ENCODE peak calls at places on chromosomes 1 and 21, in seven cellular contexts. One of them, this sample, is unnamed.

GRCh38 chr1:200733907-200734306 is 4.8 kb upstream of the CAMSAP2 start:
- DNase-seq in K562: no peak
- DNase-seq in GM12878: no peak
- DNase-seq in H1: no peak
- DNase-seq in HCT116: no peak
- DNase-seq in SK-N-SH: no peak
- DNase-seq in HepG2: no peak
- DNase-seq in this sample: no peak

GRCh38 chr1:41689596-41689995 is 205.1 kb upstream of the EDN2 start:
- DNase-seq in K562: no peak
- DNase-seq in GM12878: no peak
- DNase-seq in H1: no peak
- DNase-seq in HCT116: no peak
- DNase-seq in SK-N-SH: no peak
- DNase-seq in HepG2: no peak
- DNase-seq in this sample: no peak

GRCh38 chr1:76230894-76231293 is 156.3 kb downstream of the ST6GALNAC3 start:
- DNase-seq in K562: no peak
- DNase-seq in GM12878: no peak
- DNase-seq in H1: no peak
- DNase-seq in HCT116: no peak
- DNase-seq in SK-N-SH: no peak
- DNase-seq in HepG2: no peak
- DNase-seq in this sample: no peak

GRCh38 chr1:27621067-27621920 is 13.7 kb downstream of the FGR start:
- DNase-seq in K562: no peak
- DNase-seq in GM12878: no peak
- DNase-seq in H1: no peak
- DNase-seq in HCT116: no peak
- DNase-seq in SK-N-SH: no peak
- DNase-seq in HepG2: peak
- DNase-seq in this sample: no peak

GRCh38 chr1:7561331-7561921 is 209.7 kb upstream of the VAMP3 start:
- DNase-seq in K562: peak
- DNase-seq in GM12878: no peak
- DNase-seq in H1: peak
- DNase-seq in HCT116: no peak
- DNase-seq in SK-N-SH: peak
- DNase-seq in HepG2: no peak
- DNase-seq in this sample: no peak

GRCh38 chr1:83996621-83997020 is 2.3 kb downstream of the TTLL7 start:
- DNase-seq in K562: no peak
- DNase-seq in GM12878: no peak
- DNase-seq in H1: no peak
- DNase-seq in HCT116: no peak
- DNase-seq in SK-N-SH: no peak
- DNase-seq in HepG2: no peak
- DNase-seq in this sample: no peak

GRCh38 chr1:243798726-243799125 is 51.3 kb downstream of the AKT3 start:
- DNase-seq in K562: no peak
- DNase-seq in GM12878: no peak
- DNase-seq in H1: no peak
- DNase-seq in HCT116: peak
- DNase-seq in SK-N-SH: no peak
- DNase-seq in HepG2: no peak
- DNase-seq in this sample: no peak

GRCh38 chr1:180425956-180426355 is 76.4 kb downstream of the ACBD6 start:
- DNase-seq in K562: no peak
- DNase-seq in GM12878: no peak
- DNase-seq in H1: no peak
- DNase-seq in HCT116: no peak
- DNase-seq in SK-N-SH: peak
- DNase-seq in HepG2: no peak
- DNase-seq in this sample: no peak

GRCh38 chr1:70764747-70765146 is 282.9 kb downstream of the PTGER3 start:
- DNase-seq in K562: no peak
- DNase-seq in GM12878: no peak
- DNase-seq in H1: no peak
- DNase-seq in HCT116: no peak
- DNase-seq in SK-N-SH: no peak
- DNase-seq in HepG2: no peak
- DNase-seq in this sample: no peak

GRCh38 chr1:3623441-3624150 is 1.2 kb upstream of the TPRG1L start:
- DNase-seq in K562: no peak
- DNase-seq in GM12878: no peak
- DNase-seq in H1: no peak
- DNase-seq in HCT116: no peak
- DNase-seq in SK-N-SH: no peak
- DNase-seq in HepG2: no peak
- DNase-seq in this sample: no peak

GRCh38 chr1:6416906-6417305 is 2.8 kb downstream of the HES2 start:
- DNase-seq in K562: no peak
- DNase-seq in GM12878: no peak
- DNase-seq in H1: no peak
- DNase-seq in HCT116: no peak
- DNase-seq in SK-N-SH: no peak
- DNase-seq in HepG2: no peak
- DNase-seq in this sample: no peak

GRCh38 chr1:211183924-211184323 is 50.0 kb upstream of the KCNH1 start:
- DNase-seq in K562: no peak
- DNase-seq in GM12878: no peak
- DNase-seq in H1: no peak
- DNase-seq in HCT116: no peak
- DNase-seq in SK-N-SH: no peak
- DNase-seq in HepG2: no peak
- DNase-seq in this sample: no peak

GRCh38 chr1:47161298-47162040 is 24.2 kb downstream of the CYP4A22 start:
- DNase-seq in K562: no peak
- DNase-seq in GM12878: no peak
- DNase-seq in H1: no peak
- DNase-seq in HCT116: no peak
- DNase-seq in SK-N-SH: no peak
- DNase-seq in HepG2: no peak
- DNase-seq in this sample: no peak

GRCh38 chr1:86067626-86068025 is 88.9 kb downstream of the COL24A1 start:
- DNase-seq in K562: no peak
- DNase-seq in GM12878: no peak
- DNase-seq in H1: no peak
- DNase-seq in HCT116: no peak
- DNase-seq in SK-N-SH: no peak
- DNase-seq in HepG2: no peak
- DNase-seq in this sample: no peak

GRCh38 chr1:186142159-186142558 is 232.9 kb downstream of the TPR start:
- DNase-seq in K562: no peak
- DNase-seq in GM12878: no peak
- DNase-seq in H1: no peak
- DNase-seq in HCT116: no peak
- DNase-seq in SK-N-SH: no peak
- DNase-seq in HepG2: no peak
- DNase-seq in this sample: no peak

GRCh38 chr1:90614872-90615271 is 102.2 kb downstream of the BARHL2 start:
- DNase-seq in K562: peak
- DNase-seq in GM12878: no peak
- DNase-seq in H1: no peak
- DNase-seq in HCT116: no peak
- DNase-seq in SK-N-SH: peak
- DNase-seq in HepG2: no peak
- DNase-seq in this sample: no peak

DNA sequence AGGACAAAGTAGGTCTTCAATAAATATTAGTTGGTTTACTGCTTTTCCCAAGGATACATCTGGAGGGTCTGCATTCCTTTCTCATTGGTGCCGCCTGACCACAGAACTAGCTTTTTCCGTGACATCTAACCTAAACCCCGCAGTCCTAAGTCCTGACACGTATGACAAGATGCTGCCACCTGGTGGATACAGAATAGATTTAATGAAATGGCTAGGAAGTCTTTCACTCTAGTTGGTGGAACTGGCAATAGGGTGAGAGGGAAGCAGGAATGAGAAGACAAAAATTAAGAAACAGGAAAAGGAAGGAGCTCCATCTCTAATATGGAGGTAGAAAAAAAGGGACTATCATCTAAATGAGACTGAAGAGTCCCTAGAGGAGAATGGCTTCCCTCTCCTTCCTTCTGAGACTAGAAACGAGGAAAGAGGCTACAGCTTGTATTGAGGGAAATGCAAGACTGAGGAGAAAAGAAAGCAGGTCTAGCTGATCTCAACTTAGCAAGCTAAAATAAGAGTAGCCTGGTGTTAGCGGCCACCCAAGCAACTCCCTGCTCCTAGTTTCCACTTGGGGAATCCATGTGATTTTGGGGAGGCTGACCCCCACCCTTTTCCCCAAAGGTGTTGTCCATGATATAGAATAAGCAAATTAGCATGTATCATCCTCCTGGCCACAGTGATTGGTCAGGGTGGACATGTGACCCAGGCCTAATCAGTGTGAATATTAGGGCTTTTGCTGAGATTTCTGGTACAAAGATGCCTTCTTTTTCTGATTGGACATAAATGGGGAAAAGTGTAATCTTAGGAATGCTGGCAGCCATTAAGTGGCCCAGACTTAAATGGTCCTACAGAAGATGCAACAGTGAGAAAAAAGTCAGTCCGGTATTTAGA is 5.9 kb downstream of the RFX5 start:
- DNase-seq in K562: peak
- DNase-seq in GM12878: no peak
- DNase-seq in H1: no peak
- DNase-seq in HCT116: peak
- DNase-seq in SK-N-SH: peak
- DNase-seq in HepG2: peak
- DNase-seq in this sample: no peak
- TF ChIP-seq JUND in K562: peak
- TF ChIP-seq JUND in GM12878: no peak
- TF ChIP-seq JUND in H1: no peak
- TF ChIP-seq JUND in HCT116: no peak
- TF ChIP-seq JUND in SK-N-SH: no peak
- TF ChIP-seq JUND in HepG2: no peak
- TF ChIP-seq JUND in this sample: no peak

GRCh38 chr21:40846057-40846456 is 901 bp downstream of the DSCAM start:
- DNase-seq in K562: no peak
- DNase-seq in GM12878: no peak
- DNase-seq in H1: no peak
- DNase-seq in HCT116: no peak
- DNase-seq in SK-N-SH: no peak
- DNase-seq in HepG2: no peak
- DNase-seq in this sample: no peak

GRCh38 chr21:40847956-40848355 is 998 bp upstream of the DSCAM start:
- DNase-seq in K562: no peak
- DNase-seq in GM12878: no peak
- DNase-seq in H1: no peak
- DNase-seq in HCT116: no peak
- DNase-seq in SK-N-SH: no peak
- DNase-seq in HepG2: no peak
- DNase-seq in this sample: no peak

GRCh38 chr21:40845621-40846020 is 1.3 kb downstream of the DSCAM start:
- DNase-seq in K562: no peak
- DNase-seq in GM12878: no peak
- DNase-seq in H1: no peak
- DNase-seq in HCT116: no peak
- DNase-seq in SK-N-SH: no peak
- DNase-seq in HepG2: no peak
- DNase-seq in this sample: no peak

GRCh38 chr21:40844935-40845334 is 2.0 kb downstream of the DSCAM start:
- DNase-seq in K562: no peak
- DNase-seq in GM12878: no peak
- DNase-seq in H1: no peak
- DNase-seq in HCT116: no peak
- DNase-seq in SK-N-SH: no peak
- DNase-seq in HepG2: no peak
- DNase-seq in this sample: no peak

DNA sequence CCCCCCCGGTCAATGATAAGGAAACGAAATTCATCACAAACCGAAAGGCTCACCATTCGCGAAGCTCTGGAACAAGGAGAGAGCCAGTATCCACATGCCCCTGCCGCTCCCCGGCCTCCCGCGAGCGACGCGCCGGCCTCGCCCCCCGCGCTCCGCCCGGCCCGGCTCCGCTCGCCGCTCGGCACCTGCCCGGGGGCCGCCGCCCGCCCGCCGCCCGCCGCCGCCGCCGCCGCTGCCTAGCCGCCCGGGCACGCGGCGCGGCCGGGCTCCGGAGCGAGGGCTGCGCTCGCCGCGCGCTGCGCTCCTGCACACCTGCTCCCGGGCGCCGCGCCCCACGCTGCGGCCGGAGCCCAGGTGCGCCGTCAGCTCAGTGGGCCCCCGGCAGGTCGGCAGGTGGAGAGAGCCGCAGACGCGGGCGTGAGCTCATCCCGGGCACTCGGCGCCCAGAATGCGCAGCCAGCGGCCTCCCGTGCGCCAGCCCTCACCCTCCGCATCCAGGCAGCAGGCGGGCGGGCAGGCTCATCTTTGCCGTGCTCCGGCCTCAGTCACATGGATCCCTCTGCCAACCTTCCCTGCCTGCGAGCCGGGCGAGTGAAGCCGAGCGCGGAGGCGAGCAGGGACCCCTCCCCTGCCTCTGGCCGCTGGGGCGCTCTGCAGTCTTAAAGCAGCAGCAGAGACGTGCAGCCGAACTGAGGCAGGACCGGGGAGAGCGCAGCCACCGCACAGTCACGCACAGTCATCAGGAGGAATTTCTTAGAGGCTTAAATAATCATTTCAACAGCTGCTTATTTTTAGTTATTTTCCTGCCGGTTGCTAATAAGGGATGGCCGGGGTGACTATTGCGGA is at the start of gene DSCAM:
- DNase-seq in K562: no peak
- DNase-seq in GM12878: no peak
- DNase-seq in H1: peak
- DNase-seq in HCT116: no peak
- DNase-seq in SK-N-SH: peak
- DNase-seq in HepG2: no peak
- DNase-seq in this sample: no peak
- TF ChIP-seq JUND in K562: no peak
- TF ChIP-seq JUND in GM12878: no peak
- TF ChIP-seq JUND in H1: no peak
- TF ChIP-seq JUND in HCT116: no peak
- TF ChIP-seq JUND in SK-N-SH: no peak
- TF ChIP-seq JUND in HepG2: no peak
- TF ChIP-seq JUND in this sample: no peak

GRCh38 chr1:2018217-2019161 is 656 bp upstream of the GABRD start:
- DNase-seq in K562: no peak
- DNase-seq in GM12878: no peak
- DNase-seq in H1: peak
- DNase-seq in HCT116: no peak
- DNase-seq in SK-N-SH: no peak
- DNase-seq in HepG2: no peak
- DNase-seq in this sample: no peak
- TF ChIP-seq JUND in K562: no peak
- TF ChIP-seq JUND in GM12878: no peak
- TF ChIP-seq JUND in H1: no peak
- TF ChIP-seq JUND in HCT116: no peak
- TF ChIP-seq JUND in SK-N-SH: no peak
- TF ChIP-seq JUND in HepG2: no peak
- TF ChIP-seq JUND in this sample: no peak

DNA sequence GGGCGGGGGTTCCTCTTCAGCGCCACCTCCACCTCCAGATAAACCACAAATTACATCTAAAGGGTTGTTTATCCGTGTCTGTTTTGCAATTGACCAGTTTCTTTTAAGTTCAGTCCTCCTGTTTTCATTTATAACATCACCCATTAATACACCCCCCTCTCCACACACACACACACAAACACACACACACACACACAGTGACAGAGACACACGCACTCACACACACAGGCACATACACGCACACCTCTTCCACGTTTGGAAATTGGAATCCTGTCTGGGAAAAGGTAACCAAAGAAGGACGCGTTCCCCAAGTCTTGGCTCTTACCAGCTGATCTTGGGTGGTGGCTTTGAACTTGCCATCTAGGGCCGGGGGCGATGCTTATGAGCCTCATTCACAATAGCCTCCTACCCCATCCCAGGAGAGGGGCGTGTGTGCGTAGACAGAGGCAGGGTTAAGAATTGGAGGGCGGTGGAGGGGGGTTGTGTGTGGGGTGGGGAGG is 442 bp upstream of the CSMD2 start:
- DNase-seq in K562: no peak
- DNase-seq in GM12878: no peak
- DNase-seq in H1: peak
- DNase-seq in HCT116: no peak
- DNase-seq in SK-N-SH: peak
- DNase-seq in HepG2: no peak
- DNase-seq in this sample: no peak
- TF ChIP-seq JUND in K562: no peak
- TF ChIP-seq JUND in GM12878: no peak
- TF ChIP-seq JUND in H1: no peak
- TF ChIP-seq JUND in HCT116: no peak
- TF ChIP-seq JUND in SK-N-SH: no peak
- TF ChIP-seq JUND in HepG2: no peak
- TF ChIP-seq JUND in this sample: no peak